ENCODE peak calls at places on chromosomes 3 and 15, in seven cellular contexts. M is kidney epithelial cell, R is psoas muscle, K is foreskin keratinocyte, B is stomach, Q is neural crest cell, X is HepG2. W is an unnamed sample.

GRCh38 chr3:14947105-14947885 is at the start of gene NR2C2:
- DNase-seq in Q (peak), R (peak), B (peak), X (peak), K (no peak), M (no peak), W (peak)

GRCh38 chr3:134029734-134030381 is at the start of gene SLCO2A1:
- DNase-seq in M (no peak), X (no peak), Q (peak), B (peak), K (no peak), R (peak), W (no peak)

GRCh38 chr3:75218577-75218976 is 445.6 kb upstream of the FRG2C start:
- DNase-seq in R (no peak), Q (no peak), K (no peak), M (no peak), B (no peak), X (no peak), W (no peak)

GRCh38 chr15:28896944-28897343 is 11.2 kb downstream of the APBA2 start:
- DNase-seq in R (no peak), B (no peak), X (peak), M (peak), K (peak), Q (no peak), W (no peak)

GRCh38 chr15:67801142-67801541 is 24.2 kb upstream of the SKOR1 start:
- DNase-seq in M (no peak), X (no peak), K (no peak), B (no peak), Q (no peak), R (no peak), W (peak)

GRCh38 chr15:47888721-47889120 is 171.4 kb downstream of the SEMA6D start:
- DNase-seq in B (no peak), R (no peak), X (no peak), Q (no peak), K (no peak), M (no peak), W (no peak)

GRCh38 chr3:81663114-81663513 is 98.3 kb downstream of the GBE1 start:
- DNase-seq in B (no peak), R (no peak), X (no peak), K (no peak), Q (no peak), M (no peak), W (no peak)

GRCh38 chr3:36258381-36258780 is 121.9 kb upstream of the STAC start:
- DNase-seq in X (no peak), M (no peak), B (no peak), Q (no peak), R (no peak), K (no peak), W (no peak)

GRCh38 chr3:112472676-112473075 is 26.6 kb downstream of the BTLA start:
- DNase-seq in M (no peak), B (no peak), Q (no peak), R (no peak), K (no peak), X (no peak), W (no peak)

GRCh38 chr3:11090551-11090950 is 63.7 kb upstream of the HRH1 start:
- DNase-seq in M (no peak), B (no peak), X (no peak), R (no peak), K (no peak), Q (no peak), W (no peak)

GRCh38 chr15:41254560-41254959 is 23.5 kb downstream of the CHP1 start:
- DNase-seq in R (no peak), Q (no peak), X (no peak), K (no peak), B (no peak), M (no peak), W (no peak)

GRCh38 chr3:49465269-49466034 is 4.6 kb upstream of the DAG1 start:
- DNase-seq in B (peak), M (no peak), X (peak), R (no peak), Q (peak), K (no peak), W (no peak)

GRCh38 chr3:46878796-46879436 is 1.4 kb downstream of the PTH1R start:
- DNase-seq in K (no peak), R (no peak), Q (no peak), M (peak), B (no peak), X (peak), W (no peak)

GRCh38 chr3:114035896-114036295 is 20.4 kb downstream of the CCDC191 start:
- DNase-seq in R (no peak), K (no peak), M (no peak), Q (no peak), B (no peak), X (no peak), W (no peak)

GRCh38 chr3:195254454-195255175 is 16.3 kb downstream of the XXYLT1 start:
- DNase-seq in X (no peak), Q (no peak), B (no peak), R (no peak), K (no peak), M (no peak), W (peak)

GRCh38 chr3:131393056-131393455 is 11.5 kb downstream of the NUDT16 start:
- DNase-seq in B (no peak), Q (no peak), X (no peak), R (no peak), K (no peak), M (no peak), W (no peak)

GRCh38 chr15:100692259-100692658 is 89.9 kb downstream of the ASB7 start:
- DNase-seq in M (no peak), Q (no peak), K (no peak), B (no peak), R (no peak), X (no peak), W (no peak)

GRCh38 chr3:46395210-46395661 is 11.6 kb downstream of the CCR5AS start:
- DNase-seq in M (no peak), X (no peak), R (no peak), B (no peak), Q (no peak), K (no peak), W (no peak)

GRCh38 chr15:25403771-25404170 is 35.1 kb downstream of the UBE3A start:
- DNase-seq in Q (no peak), B (no peak), M (no peak), R (no peak), X (no peak), K (no peak), W (no peak)

GRCh38 chr3:73148653-73149052 is 87.2 kb downstream of the EBLN2 start:
- DNase-seq in B (no peak), Q (no peak), K (no peak), R (no peak), X (peak), M (no peak), W (peak)

GRCh38 chr3:171976526-171976925 is 62.9 kb upstream of the FNDC3B start:
- DNase-seq in R (no peak), B (no peak), Q (no peak), K (no peak), M (no peak), X (no peak), W (no peak)

GRCh38 chr15:26242565-26242964 is 379.4 kb upstream of the ATP10A start:
- DNase-seq in X (no peak), M (no peak), B (no peak), R (no peak), Q (no peak), K (no peak), W (no peak)

GRCh38 chr15:90315276-90315982 is 36.7 kb upstream of the ZNF774 start:
- DNase-seq in Q (no peak), X (peak), K (no peak), R (peak), M (no peak), B (peak), W (peak)

GRCh38 chr3:123657578-123657977 is 72.7 kb upstream of the HACD2 start:
- DNase-seq in B (no peak), X (no peak), M (no peak), Q (no peak), R (no peak), K (no peak), W (no peak)

GRCh38 chr3:141366285-141367037 is 1.8 kb upstream of the ZBTB38 start:
- DNase-seq in Q (no peak), K (peak), R (peak), X (peak), B (peak), M (peak), W (no peak)

GRCh38 chr3:124797426-124797945 is 67.2 kb downstream of the UMPS start:
- DNase-seq in R (no peak), X (no peak), M (no peak), K (no peak), Q (no peak), B (no peak), W (no peak)

GRCh38 chr3:104951426-104951825 is 415.3 kb upstream of the ALCAM start:
- DNase-seq in R (no peak), Q (no peak), M (no peak), K (no peak), X (no peak), B (no peak), W (no peak)

GRCh38 chr15:84725001-84725491 is 9.1 kb upstream of the SEC11A start:
- DNase-seq in Q (no peak), K (no peak), B (no peak), R (no peak), X (no peak), M (no peak), W (no peak)

GRCh38 chr15:95567686-95568085 is 762.8 kb upstream of the NR2F2 start:
- DNase-seq in X (no peak), Q (no peak), R (no peak), M (no peak), K (no peak), B (no peak), W (no peak)

GRCh38 chr3:164004205-164004604 is 1074.1 kb downstream of the SI start:
- DNase-seq in K (no peak), B (no peak), R (no peak), M (no peak), Q (no peak), X (no peak), W (no peak)

DNA sequence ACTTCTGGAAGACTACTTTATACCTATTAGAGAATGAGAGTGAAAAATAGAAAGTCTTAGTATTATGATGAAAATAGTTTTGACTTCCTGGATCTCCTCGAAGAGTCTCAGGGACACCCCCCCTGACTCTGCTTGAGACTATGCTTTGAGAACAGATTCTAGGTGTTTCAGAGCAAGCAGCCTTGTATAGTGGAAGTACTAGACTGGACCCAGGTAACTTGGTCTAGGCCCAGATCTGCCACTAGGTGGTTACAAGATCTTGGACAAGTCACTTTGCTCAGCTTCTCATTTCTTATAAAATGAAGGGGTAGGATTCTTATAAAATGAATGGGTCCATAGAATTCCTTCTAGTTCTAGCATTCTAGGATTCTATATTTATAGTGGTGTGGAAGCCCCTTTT is 9.1 kb downstream of the ABHD5 start:
- DNase-seq in Q (no peak), M (no peak), B (no peak), K (no peak), R (no peak), X (no peak), W (no peak)
- TF ChIP-seq CTCF in Q (peak), M (peak), B (no peak), K (peak), R (no peak), X (no peak), W (peak)

GRCh38 chr15:55407949-55408766 is at the start of the genes CCPG1 and PIERCE2:
- DNase-seq in B (peak), M (peak), Q (peak), K (peak), X (peak), R (peak), W (peak)
- TF ChIP-seq CTCF in B (peak), M (peak), Q (peak), K (peak), X (peak), R (peak), W (peak)

GRCh38 chr3:8709801-8710524 is 23.6 kb upstream of the CAV3 start:
- DNase-seq in B (peak), R (no peak), K (no peak), M (no peak), X (peak), Q (no peak), W (no peak)
- TF ChIP-seq CTCF in B (no peak), R (no peak), K (no peak), M (no peak), X (no peak), Q (no peak), W (no peak)

DNA sequence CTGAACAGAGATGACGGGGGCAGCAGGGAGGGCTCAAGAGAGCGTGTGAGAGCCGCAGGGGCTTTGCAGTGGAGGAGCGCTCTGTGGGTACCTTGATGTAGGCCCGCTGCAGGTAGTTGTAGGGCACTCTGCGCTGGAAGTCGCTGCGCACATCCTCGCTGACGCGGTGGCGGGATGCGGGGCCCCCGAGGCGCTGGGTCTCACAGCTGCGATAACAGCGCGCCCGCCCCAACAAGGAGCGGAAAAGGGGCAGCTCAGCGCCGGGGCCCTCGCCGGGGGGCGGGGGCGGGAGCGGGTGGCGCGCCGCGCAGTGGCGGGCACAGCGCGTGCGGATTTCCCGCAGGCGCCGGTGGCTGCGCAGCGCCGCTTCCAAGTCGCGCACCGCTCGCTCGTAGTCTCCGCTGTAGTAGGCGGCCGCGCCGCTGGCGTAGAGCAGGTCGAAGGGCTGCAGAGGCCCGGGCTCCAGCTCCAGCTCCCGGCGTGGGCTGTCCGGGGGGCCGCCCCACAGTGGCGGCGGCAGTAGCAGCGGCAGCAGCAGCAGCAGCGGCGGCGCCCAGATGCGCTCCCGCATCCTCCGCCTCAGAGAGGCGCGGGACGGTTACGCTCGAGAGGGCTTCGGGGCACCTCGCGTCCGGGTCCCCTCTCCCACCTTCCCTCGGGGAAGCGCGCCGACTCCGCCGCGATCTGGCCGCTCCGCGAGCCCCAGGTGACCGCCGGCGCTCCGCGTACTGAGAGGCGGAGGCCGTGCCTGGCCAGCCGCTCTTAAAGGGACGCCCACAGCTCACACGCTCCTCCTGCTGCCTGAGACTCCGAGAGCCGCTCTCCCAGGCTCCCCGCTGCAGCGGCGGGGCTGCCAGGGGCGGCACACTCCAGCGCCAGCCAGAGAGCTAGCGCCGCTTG is at the start of gene P3H2:
- DNase-seq in K (peak), B (peak), R (peak), Q (peak), M (no peak), X (peak), W (peak)
- TF ChIP-seq CTCF in K (peak), B (peak), R (peak), Q (peak), M (peak), X (peak), W (peak)

GRCh38 chr3:71585891-71586809 is 2.6 kb upstream of the FOXP1 start:
- DNase-seq in R (no peak), M (no peak), Q (no peak), K (no peak), B (no peak), X (no peak), W (no peak)

GRCh38 chr3:71589132-71589531 is 5.6 kb upstream of the FOXP1 start:
- DNase-seq in B (no peak), R (no peak), M (no peak), Q (no peak), K (no peak), X (no peak), W (no peak)

GRCh38 chr3:71587958-71588357 is 4.4 kb upstream of the FOXP1 start:
- DNase-seq in M (no peak), Q (no peak), B (no peak), K (no peak), X (no peak), R (no peak), W (no peak)

GRCh38 chr3:71585126-71585525 is 1.6 kb upstream of the FOXP1 start:
- DNase-seq in Q (no peak), M (no peak), B (no peak), X (no peak), R (no peak), K (no peak), W (no peak)

GRCh38 chr3:71586810-71587242 is 3.3 kb upstream of the FOXP1 start:
- DNase-seq in Q (no peak), K (no peak), M (no peak), B (no peak), X (no peak), R (no peak), W (no peak)
- TF ChIP-seq CTCF in Q (peak), K (no peak), M (no peak), B (no peak), X (no peak), R (no peak), W (no peak)

GRCh38 chr3:55487376-55488241 is 503 bp upstream of the WNT5A start:
- DNase-seq in R (peak), K (peak), B (no peak), Q (peak), X (no peak), M (no peak), W (no peak)
- TF ChIP-seq CTCF in R (no peak), K (peak), B (no peak), Q (no peak), X (no peak), M (no peak), W (no peak)

GRCh38 chr3:23900744-23901143 is 16.0 kb downstream of the NKIRAS1 start:
- DNase-seq in X (peak), R (no peak), B (no peak), K (no peak), Q (no peak), M (no peak), W (no peak)
- TF ChIP-seq CTCF in X (peak), R (no peak), B (no peak), K (peak), Q (peak), M (no peak), W (no peak)

GRCh38 chr3:42189746-42190145 is 76.2 kb downstream of the CCK start:
- DNase-seq in R (no peak), M (no peak), Q (no peak), X (no peak), K (no peak), B (peak), W (no peak)

GRCh38 chr3:42192334-42193200 is 73.4 kb downstream of the CCK start:
- DNase-seq in K (no peak), Q (no peak), M (no peak), X (no peak), R (no peak), B (no peak), W (no peak)

GRCh38 chr3:42189071-42189470 is 76.9 kb downstream of the CCK start:
- DNase-seq in Q (no peak), R (no peak), M (no peak), K (no peak), B (no peak), X (no peak), W (no peak)

GRCh38 chr3:42190701-42191442 is 75.1 kb downstream of the CCK start:
- DNase-seq in M (no peak), X (peak), Q (peak), B (peak), R (peak), K (peak), W (no peak)

DNA sequence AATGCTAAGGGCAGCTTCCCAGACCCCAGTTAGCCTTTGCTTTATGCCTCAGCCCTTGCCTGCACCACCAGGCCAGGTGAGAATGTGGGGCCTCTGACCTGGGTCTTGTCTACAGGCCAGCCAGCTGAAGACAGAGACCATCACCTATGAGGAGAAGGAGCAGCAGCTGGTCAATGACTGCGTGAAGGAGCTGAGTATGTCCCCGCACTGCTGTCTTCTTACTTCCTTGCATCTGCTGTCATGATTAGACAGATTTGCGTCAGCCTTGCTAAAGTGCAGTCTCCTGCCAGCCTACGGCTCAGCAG is 74.6 kb downstream of the CCK start:
- DNase-seq in K (no peak), B (no peak), M (no peak), R (no peak), Q (no peak), X (no peak), W (no peak)
- TF ChIP-seq CTCF in K (no peak), B (no peak), M (no peak), R (peak), Q (peak), X (no peak), W (peak)